ENCODE peak calls at places on chromosomes 6 and 20, in five cellular contexts. V, D, P, L and T are unnamed samples.

GRCh38 chr6:51968265-51968664 is 119.1 kb downstream of the PKHD1 start:
- DNase-seq in V (no peak), D (no peak), P (no peak), L (no peak), T (no peak)

GRCh38 chr6:166803455-166803854 is 152.9 kb downstream of the RNASET2 start:
- DNase-seq in V (no peak), D (peak; percentile 75), P (no peak), L (no peak), T (no peak)

GRCh38 chr6:111803384-111803783 is 69.9 kb downstream of the FYN start:
- DNase-seq in V (no peak), D (no peak), P (no peak), L (no peak), T (no peak)

GRCh38 chr6:122657601-122658000 is 47.4 kb downstream of the PKIB start:
- DNase-seq in V (no peak), D (no peak), P (no peak), L (no peak), T (no peak)

GRCh38 chr20:56630506-56631317 is 1.6 kb downstream of the TFAP2C start:
- DNase-seq in V (no peak), D (no peak), P (no peak), L (no peak), T (no peak)

GRCh38 chr6:18763086-18763485 is 375.9 kb downstream of the RNF144B start:
- DNase-seq in V (no peak), D (no peak), P (no peak), L (no peak), T (no peak)

GRCh38 chr6:87540541-87540940 is 49.2 kb downstream of the RARS2 start:
- DNase-seq in V (no peak), D (no peak), P (no peak), L (no peak), T (no peak)

GRCh38 chr20:11783102-11783861 is 134.4 kb upstream of the BTBD3 start:
- DNase-seq in V (no peak), D (no peak), P (no peak), L (no peak), T (no peak)

GRCh38 chr6:30463651-30464618 is 25.4 kb upstream of the HLA-E start:
- DNase-seq in V (peak; percentile 84), D (no peak), P (no peak), L (peak; percentile 57), T (no peak)

GRCh38 chr20:48944663-48945297 is 23.3 kb downstream of the ARFGEF2 start:
- DNase-seq in V (no peak), D (no peak), P (no peak), L (no peak), T (no peak)

GRCh38 chr6:154622618-154623336 is 110.4 kb upstream of the SCAF8 start:
- DNase-seq in V (no peak), D (no peak), P (no peak), L (peak; percentile 84), T (no peak)

GRCh38 chr20:64131406-64131805 is 24.0 kb upstream of the NPBWR2 start:
- DNase-seq in V (peak; percentile 42), D (no peak), P (peak; percentile 72), L (no peak), T (peak; percentile 39)

GRCh38 chr6:149254241-149254640 is 63.3 kb upstream of the TAB2 start:
- DNase-seq in V (no peak), D (no peak), P (no peak), L (no peak), T (no peak)

GRCh38 chr6:63816979-63817436 is 181.4 kb downstream of the PHF3 start:
- DNase-seq in V (no peak), D (no peak), P (no peak), L (no peak), T (no peak)

GRCh38 chr20:10487354-10488115 is 52.4 kb downstream of the SLX4IP start:
- DNase-seq in V (no peak), D (no peak), P (no peak), L (no peak), T (no peak)

GRCh38 chr6:107314644-107315043 is 144.7 kb downstream of the PDSS2 start:
- DNase-seq in V (no peak), D (no peak), P (no peak), L (no peak), T (no peak)

DNA sequence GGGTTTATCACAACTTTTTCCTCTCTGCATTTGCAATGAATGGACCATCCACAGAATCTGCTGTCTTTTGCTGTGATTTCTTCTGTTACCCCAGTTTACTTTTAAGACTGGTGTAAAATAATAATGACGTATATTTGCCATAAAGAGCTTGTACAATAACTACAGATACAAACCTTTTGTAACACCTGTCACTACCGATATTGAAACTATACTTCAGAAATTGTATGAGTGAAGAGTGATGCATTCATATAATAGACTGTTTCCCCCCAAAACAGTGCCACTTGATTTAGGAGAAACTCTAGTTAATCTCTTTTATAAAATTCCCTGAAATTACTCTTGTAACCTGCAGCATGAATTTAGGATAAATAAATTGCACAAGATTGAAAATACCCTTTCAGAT is 26.4 kb upstream of the PIM1 start:
- DNase-seq in V (no peak), D (no peak), P (no peak), L (no peak), T (no peak)
- H3K27ac ChIP-seq in V (peak overlapping the region; percentile 50), D (peak overlapping the region; percentile 75), P (no peak overlapping the region), L (peak overlapping the region; percentile 83), T (peak overlapping the region; percentile 74)

GRCh38 chr6:70667256-70667710 is 400 bp upstream of the SMAP1 start:
- DNase-seq in V (no peak), D (no peak), P (no peak), L (no peak), T (no peak)

GRCh38 chr6:70666726-70667125 is 957 bp upstream of the SMAP1 start:
- DNase-seq in V (no peak), D (no peak), P (no peak), L (no peak), T (no peak)

GRCh38 chr6:70668499-70668812 is 773 bp downstream of the SMAP1 start:
- DNase-seq in V (no peak), D (no peak), P (no peak), L (no peak), T (no peak)

GRCh38 chr6:70669133-70669532 is 1.4 kb downstream of the SMAP1 start:
- DNase-seq in V (no peak), D (no peak), P (no peak), L (no peak), T (no peak)

DNA sequence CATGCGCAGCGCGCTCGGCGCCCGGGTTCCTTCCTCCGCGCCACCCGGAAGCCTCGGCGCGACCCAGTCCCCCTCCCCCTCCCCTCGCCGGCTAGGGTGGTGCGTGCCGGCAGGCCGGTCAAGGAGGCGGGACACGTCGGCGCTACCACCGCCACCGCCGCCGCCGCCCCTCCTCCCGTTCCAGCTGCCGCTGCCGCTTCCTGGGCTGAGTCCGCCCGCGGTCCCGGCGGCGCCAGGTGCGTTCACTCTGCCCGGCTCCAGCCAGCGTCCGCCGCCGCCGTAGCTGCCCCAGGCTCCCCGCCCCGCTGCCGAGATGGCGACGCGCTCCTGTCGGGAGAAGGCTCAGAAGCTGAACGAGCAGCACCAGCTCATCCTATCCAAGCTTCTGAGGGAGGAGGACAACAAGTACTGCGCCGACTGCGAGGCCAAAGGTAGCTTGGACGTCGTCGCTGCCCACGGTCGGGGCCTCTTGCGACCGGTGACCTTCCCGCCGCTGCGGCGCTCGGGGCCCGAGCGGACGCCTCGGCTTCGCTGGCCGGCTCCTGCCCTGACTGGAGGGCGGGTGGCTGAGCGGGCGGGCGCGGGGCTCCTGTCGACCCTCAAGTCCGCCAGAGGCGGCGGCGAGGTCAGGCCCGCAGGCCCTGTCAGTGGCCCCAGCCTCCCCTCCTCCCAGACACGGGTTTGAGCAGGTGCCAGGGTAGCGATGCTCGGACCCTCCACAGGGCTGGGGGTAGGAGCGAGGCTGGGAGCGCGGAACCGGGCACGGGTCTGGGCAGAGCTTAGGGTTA is at the start of gene SMAP1:
- DNase-seq in V (peak; percentile 97), D (peak; percentile 97), P (peak; percentile 96), L (peak; percentile 97), T (peak; percentile 96)
- TF ChIP-seq POLR2A in V (peak; percentile 91), D (peak; percentile 59), P (peak; percentile 85), L (no peak), T (no peak)

DNA sequence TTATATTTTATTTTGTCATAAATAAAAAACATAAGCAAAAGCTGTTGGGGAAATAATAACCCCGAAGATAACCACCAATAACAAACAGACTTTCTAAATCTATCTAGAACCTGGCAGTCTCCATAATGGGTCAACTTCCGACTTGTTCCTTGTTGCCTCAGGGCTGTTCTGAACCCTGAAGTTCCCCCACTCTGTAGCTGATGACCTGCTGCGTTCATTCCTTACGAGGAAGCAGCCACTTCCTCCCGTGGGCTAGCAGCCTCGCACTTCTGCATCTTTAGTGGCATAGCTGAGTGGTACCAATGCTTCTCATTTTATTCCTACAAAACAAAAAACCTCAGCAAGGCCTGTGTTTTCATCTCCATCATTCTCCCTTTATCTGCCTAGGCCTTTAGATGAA is 103.0 kb downstream of the PLEKHG1 start:
- DNase-seq in V (peak; percentile 61), D (no peak), P (no peak), L (no peak), T (no peak)
- H3K27ac ChIP-seq in V (no peak overlapping the region), D (no peak overlapping the region), P (no peak overlapping the region), L (no peak overlapping the region), T (no peak overlapping the region)

GRCh38 chr20:33014336-33015113 is 7.0 kb downstream of the BPIFB2 start:
- DNase-seq in V (no peak), D (no peak), P (no peak), L (no peak), T (no peak)

GRCh38 chr20:33017542-33017941 is 10.0 kb downstream of the BPIFB2 start:
- DNase-seq in V (no peak), D (no peak), P (no peak), L (no peak), T (no peak)

GRCh38 chr20:33016581-33017109 is 9.1 kb downstream of the BPIFB2 start:
- DNase-seq in V (no peak), D (no peak), P (no peak), L (no peak), T (no peak)

GRCh38 chr20:33015114-33015491 is 7.6 kb downstream of the BPIFB2 start:
- DNase-seq in V (no peak), D (no peak), P (no peak), L (no peak), T (no peak)

DNA sequence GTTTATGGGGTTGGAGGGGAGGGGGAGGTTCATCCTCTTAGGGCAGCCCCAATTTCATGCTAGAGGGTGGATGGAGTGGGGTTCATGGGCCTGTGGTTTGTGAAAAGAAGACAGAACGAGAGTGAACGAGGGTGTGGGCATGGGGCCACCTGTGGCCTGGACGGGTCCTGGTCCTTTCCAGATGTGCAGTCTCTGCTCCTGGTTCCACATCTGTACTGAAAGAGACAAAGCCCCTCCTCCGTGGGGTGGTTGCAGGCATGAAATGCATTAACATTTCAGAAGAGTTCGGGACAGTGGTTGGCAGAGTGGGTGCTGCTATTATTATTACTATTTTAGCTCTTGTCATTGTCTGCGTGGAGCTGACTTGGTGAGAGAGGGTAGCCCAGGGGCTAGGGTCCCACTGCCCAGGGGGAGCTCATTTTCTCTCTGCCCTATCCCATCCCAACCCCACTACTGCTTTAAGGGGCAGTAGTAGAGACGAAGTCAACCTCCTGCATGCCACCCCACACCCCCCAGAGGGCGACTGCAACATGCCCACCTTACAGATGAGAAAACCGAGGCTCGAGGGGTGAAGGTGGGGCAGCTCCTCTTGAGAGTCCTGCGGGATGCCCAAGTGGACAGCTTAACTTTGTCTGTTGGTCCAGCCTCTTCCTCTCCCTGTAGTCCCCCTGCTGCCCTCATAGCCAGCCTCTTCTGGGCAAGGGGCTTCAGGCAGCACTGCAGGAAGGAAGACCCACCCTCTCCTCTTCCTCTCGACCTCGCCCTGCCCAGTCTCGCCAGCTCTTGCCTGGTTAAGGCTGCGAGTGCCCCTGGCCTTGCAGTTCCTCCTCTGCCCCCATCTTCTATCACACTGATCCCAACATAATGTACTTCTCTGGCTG is 8.4 kb downstream of the BPIFB2 start:
- DNase-seq in V (no peak), D (no peak), P (no peak), L (no peak), T (no peak)
- TF ChIP-seq POLR2A in V (no peak), D (no peak), P (no peak), L (no peak), T (no peak)

GRCh38 chr6:145454006-145454405 is 281.3 kb downstream of the EPM2A start:
- DNase-seq in V (no peak), D (no peak), P (no peak), L (no peak), T (no peak)
- H3K27ac ChIP-seq in V (no peak overlapping the region), D (no peak overlapping the region), P (no peak overlapping the region), L (no peak overlapping the region), T (no peak overlapping the region)